ENCODE peak calls at places on chromosomes 2 and 18, in five cellular contexts. L is IMR-90, U is mucosa of descending colon, X is uterus, C is lower lobe of right lung. O is an unnamed sample. For H3K4me1 and H3K36me3, the result is how much of the 10 kb centered on the place peaks cover.

GRCh38 chr2:200585730-200586643 is at the start of gene AOX1:
- DNase-seq in X (peak), U (peak), C (peak), L (peak), O (peak)

GRCh38 chr2:170380267-170380666 is 202.3 kb downstream of the MYO3B start:
- DNase-seq in L (no peak), X (no peak), C (no peak), U (no peak), O (no peak)

GRCh38 chr2:150230004-150230403 is 257.5 kb downstream of the RND3 start:
- DNase-seq in L (no peak), U (no peak), C (no peak), X (no peak), O (no peak)

GRCh38 chr2:162114291-162114690 is 37.8 kb downstream of the GCG start:
- DNase-seq in C (no peak), U (no peak), L (no peak), X (no peak), O (peak)

GRCh38 chr2:171602352-171602751 is 80.1 kb downstream of the CYBRD1 start:
- DNase-seq in L (no peak), C (no peak), X (no peak), U (no peak), O (no peak)

GRCh38 chr2:81304154-81304830 is 999.7 kb upstream of the LRRTM1 start:
- DNase-seq in U (no peak), L (no peak), X (no peak), C (no peak), O (no peak)

GRCh38 chr18:66316708-66317107 is 287.2 kb downstream of the CDH19 start:
- DNase-seq in U (no peak), L (no peak), C (no peak), X (no peak), O (no peak)

GRCh38 chr2:217362710-217363109 is 502.8 kb upstream of the TNP1 start:
- DNase-seq in L (no peak), X (no peak), U (no peak), C (no peak), O (no peak)

GRCh38 chr2:11680181-11680900 is 10.3 kb upstream of the NTSR2 start:
- DNase-seq in L (peak), X (no peak), C (no peak), U (no peak), O (peak)

GRCh38 chr2:236755278-236755840 is 185.7 kb downstream of the ACKR3 start:
- DNase-seq in X (no peak), U (no peak), L (no peak), C (no peak), O (no peak)

GRCh38 chr2:43518182-43518581 is 77.7 kb downstream of the THADA start:
- DNase-seq in U (no peak), L (peak), C (no peak), X (no peak), O (peak)

GRCh38 chr2:28047698-28048097 is 157.2 kb downstream of the BABAM2 start:
- DNase-seq in U (no peak), X (no peak), L (peak), C (no peak), O (peak)

GRCh38 chr2:69830045-69830905 is 815 bp downstream of the GMCL1 start:
- DNase-seq in L (no peak), U (peak), C (peak), X (no peak), O (peak)

GRCh38 chr2:230956827-230957755 is 32.0 kb upstream of the GPR55 start:
- DNase-seq in C (no peak), X (peak), U (peak), L (peak), O (peak)

GRCh38 chr2:234544659-234545611 is 48.1 kb upstream of the ARL4C start:
- DNase-seq in X (peak), C (peak), U (peak), L (peak), O (peak)
- H3K4me3 ChIP-seq in X (no peak), C (no peak), U (no peak), L (no peak), O (no peak)

GRCh38 chr2:73081181-73081671 is 9.7 kb upstream of the SFXN5 start:
- DNase-seq in L (no peak), C (no peak), U (no peak), X (no peak), O (no peak)

GRCh38 chr2:73080321-73081131 is 9.0 kb upstream of the SFXN5 start:
- DNase-seq in C (no peak), X (no peak), L (no peak), U (no peak), O (no peak)

GRCh38 chr2:73084971-73085370 is 13.5 kb upstream of the SFXN5 start:
- DNase-seq in L (no peak), C (no peak), U (no peak), X (no peak), O (no peak)

GRCh38 chr2:73083886-73084792 is 12.6 kb upstream of the SFXN5 start:
- DNase-seq in U (no peak), X (no peak), C (no peak), L (no peak), O (no peak)

GRCh38 chr2:73082523-73083410 is 11.3 kb upstream of the SFXN5 start:
- DNase-seq in L (no peak), C (no peak), X (no peak), U (no peak), O (no peak)
- H3K4me1 ChIP-seq in L (under half), C (under half), X (under half), U (under half), O (under half)

DNA sequence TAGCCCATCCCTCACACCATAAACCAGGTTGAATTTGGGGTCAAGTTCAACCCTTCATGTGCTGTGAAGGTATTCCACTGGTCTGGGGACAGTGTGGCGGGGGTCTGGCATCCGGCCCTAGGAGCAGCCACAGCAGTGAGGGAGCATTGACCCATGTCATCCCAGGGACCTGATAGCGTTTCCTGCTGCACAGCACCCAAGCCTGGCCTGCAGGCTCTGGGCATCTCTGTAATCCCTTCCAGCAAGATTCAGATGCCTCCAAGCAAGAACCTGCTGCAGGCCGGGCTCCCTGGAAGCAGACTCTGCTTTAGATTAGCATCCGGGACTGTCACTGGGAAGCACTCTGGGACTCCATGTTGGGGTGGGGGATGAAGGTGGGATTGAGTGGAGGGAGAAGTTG is 90.4 kb downstream of the TFCP2L1 start:
- DNase-seq in C (peak), L (no peak), U (no peak), X (no peak), O (no peak)
- H3K36me3 ChIP-seq in C (under half), L (under half), U (under half), X (under half), O (under half)

DNA sequence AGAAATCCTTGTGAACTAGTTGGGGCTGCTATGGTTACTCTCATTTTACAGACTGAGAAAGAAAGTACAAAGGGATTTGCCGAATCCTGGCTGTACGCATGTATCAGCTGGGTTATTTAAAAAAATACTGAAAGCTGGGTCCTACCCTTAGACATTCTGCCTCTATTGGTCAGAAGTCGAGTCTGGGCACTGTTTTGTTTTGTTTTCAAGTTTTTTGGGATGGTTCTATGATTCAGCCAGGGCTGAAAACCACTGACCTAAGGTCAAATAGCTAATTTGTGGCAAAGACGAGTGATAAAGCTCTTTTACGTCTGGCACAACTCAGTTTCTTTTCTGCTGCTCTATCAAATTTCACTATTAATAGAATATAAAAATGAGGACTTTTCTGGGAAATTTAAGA is 6.0 kb upstream of the SLC8A1 start:
- DNase-seq in U (no peak), X (no peak), L (no peak), C (no peak), O (peak)
- H3K4me3 ChIP-seq in U (no peak), X (no peak), L (peak), C (no peak), O (no peak)

GRCh38 chr2:55610954-55611743 is 6.3 kb downstream of the PPP4R3B start:
- DNase-seq in U (no peak), X (no peak), L (no peak), C (no peak), O (no peak)
- H3K4me1 ChIP-seq in U (under half), X (under half), L (under half), C (under half), O (under half)

DNA sequence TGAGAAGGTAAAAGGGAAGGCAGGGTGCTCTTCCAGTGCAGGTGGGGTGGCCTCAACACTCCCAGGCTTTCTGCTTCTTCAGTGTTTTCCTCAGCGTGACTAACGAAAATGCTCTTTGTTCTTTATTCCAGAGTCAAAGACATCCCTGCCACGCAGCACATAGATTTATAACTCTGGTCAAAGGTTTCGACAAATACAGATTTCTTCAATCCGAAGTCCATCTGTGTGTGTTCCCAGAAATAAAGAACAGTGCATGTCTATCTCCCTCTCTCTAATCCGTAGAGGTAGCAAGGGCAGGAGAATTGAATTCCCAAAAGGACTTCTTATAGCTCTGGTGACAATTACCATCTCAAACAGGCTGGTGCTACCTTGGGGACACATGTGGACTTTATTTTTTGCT is 26.4 kb upstream of the TDRD15 start:
- DNase-seq in C (no peak), U (peak), X (no peak), L (no peak), O (no peak)
- H3K36me3 ChIP-seq in C (under half), U (under half), X (under half), L (under half), O (under half)

DNA sequence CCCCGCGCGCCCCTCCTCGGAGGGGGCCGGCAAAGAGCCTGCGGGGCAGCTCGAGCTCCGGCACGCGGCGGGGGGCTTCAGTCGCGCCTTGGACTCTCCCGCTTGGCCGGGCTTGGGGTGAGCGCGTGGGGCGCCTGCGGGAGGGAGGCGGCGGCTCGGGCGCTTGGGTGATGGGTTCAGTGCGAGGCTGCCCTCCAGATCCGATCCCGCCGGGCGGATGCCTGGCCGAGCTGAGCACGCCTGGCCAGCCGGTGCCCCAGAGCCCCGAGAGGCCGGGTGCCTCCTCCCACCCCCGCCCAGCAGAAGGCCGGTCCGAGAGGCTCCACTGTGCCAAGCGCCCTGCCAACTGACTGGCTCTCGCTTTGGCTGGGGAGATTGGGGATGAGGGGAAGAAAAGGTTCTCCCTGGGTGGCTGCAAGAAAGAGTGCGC is 276 bp upstream of the NXPH2 start:
- DNase-seq in X (no peak), U (no peak), C (no peak), L (no peak), O (peak)
- H3K4me3 ChIP-seq in X (no peak), U (no peak), C (peak), L (no peak), O (peak)

GRCh38 chr2:226775032-226775509 is 24.5 kb downstream of the IRS1 start:
- DNase-seq in U (no peak), C (no peak), X (no peak), L (no peak), O (no peak)
- H3K4me1 ChIP-seq in U (under half), C (under half), X (under half), L (under half), O (under half)

GRCh38 chr2:174589334-174589733 is 8.3 kb downstream of the WIPF1 start:
- DNase-seq in C (no peak), X (no peak), L (no peak), U (no peak), O (no peak)
- H3K36me3 ChIP-seq in C (under half), X (under half), L (under half), U (under half), O (under half)